ENCODE peak calls at places on chromosomes 6 and 20, in four cellular contexts. A is DMS 273 treated with DMSO at 0.1 percent for 48 hours; I is CD4-positive, alpha-beta T cell; D is DMS153. C is an unnamed sample.

GRCh38 chr6:127247114-127248096 is 19.3 kb upstream of the RNF146 start:
- DNase-seq in A (no peak), I (no peak), D (no peak), C (no peak)

GRCh38 chr20:16828666-16829305 is 80.6 kb downstream of the OTOR start:
- DNase-seq in A (no peak), I (no peak), D (no peak), C (no peak)

GRCh38 chr6:43942616-43943015 is 172.6 kb downstream of the VEGFA start:
- DNase-seq in A (no peak), I (no peak), D (no peak), C (no peak)

GRCh38 chr6:72950114-72950860 is 275.0 kb downstream of the KHDC1L start:
- DNase-seq in A (no peak), I (no peak), D (no peak), C (no peak)

GRCh38 chr6:125507987-125508655 is 206.4 kb upstream of the HDDC2 start:
- DNase-seq in A (peak), I (no peak), D (peak), C (peak)

GRCh38 chr6:3607171-3607570 is 144.3 kb downstream of the PXDC1 start:
- DNase-seq in A (no peak), I (no peak), D (no peak), C (no peak)

GRCh38 chr6:122692175-122692598 is 82.0 kb downstream of the PKIB start:
- DNase-seq in A (no peak), I (no peak), D (no peak), C (no peak)

GRCh38 chr6:3075522-3076113 is 7.3 kb downstream of the RIPK1 start:
- DNase-seq in A (no peak), I (no peak), D (no peak), C (no peak)

GRCh38 chr6:79001415-79001814 is 76.6 kb downstream of the PHIP start:
- DNase-seq in A (no peak), I (no peak), D (no peak), C (no peak)

GRCh38 chr6:34386316-34387137 is 5.9 kb downstream of the NUDT3 start:
- DNase-seq in A (no peak), I (no peak), D (no peak), C (no peak)

GRCh38 chr6:160132297-160132637 is 10.7 kb downstream of the SLC22A1 start:
- DNase-seq in A (no peak), I (no peak), D (no peak), C (no peak)

GRCh38 chr20:37295595-37295994 is 6.1 kb downstream of the MANBAL start:
- DNase-seq in A (no peak), I (no peak), D (peak), C (no peak)

GRCh38 chr6:136922680-136922996 is 537 bp downstream of the SLC35D3 start:
- DNase-seq in A (no peak), I (no peak), D (no peak), C (no peak)

GRCh38 chr20:40962733-40963504 is 65.7 kb upstream of the TOP1 start:
- DNase-seq in A (no peak), I (peak), D (peak), C (peak)

GRCh38 chr6:105775095-105775494 is 311.0 kb upstream of the PRDM1 start:
- DNase-seq in A (no peak), I (no peak), D (no peak), C (no peak)

GRCh38 chr6:34771727-34772126 is 14.4 kb downstream of the SNRPC start:
- DNase-seq in A (no peak), I (no peak), D (no peak), C (no peak)

GRCh38 chr6:4280721-4281120 is 145.3 kb upstream of the ECI2 start:
- DNase-seq in A (no peak), I (no peak), D (no peak), C (no peak)

C was measured in NCI-H1694 treated with DMSO at 0.1 percent for 48 hours.